ENCODE peak calls at places on chromosomes 3 and 15, in four cellular contexts. M, U, J and A are unnamed samples.
A peak's percentile ranks its signal among the peaks of the same experiment; 100 is the strongest.

GRCh38 chr15:62110000-62110851 is 43.4 kb downstream of the C2CD4A start:
- DNase-seq in J (no peak), U (no peak), M (peak; percentile 77), A (no peak)

GRCh38 chr15:62841891-62842559 is 200.5 kb upstream of the TPM1 start:
- DNase-seq in M (no peak), U (no peak), J (no peak), A (no peak)

GRCh38 chr3:129723558-129724324 is 117.3 kb upstream of the PLXND1 start:
- DNase-seq in M (no peak), U (no peak), J (no peak), A (no peak)

GRCh38 chr3:50008931-50009330 is 69.0 kb downstream of the RBM6 start:
- DNase-seq in J (no peak), U (no peak), M (no peak), A (no peak)

GRCh38 chr15:87496795-87497194 is 759.7 kb downstream of the NTRK3 start:
- DNase-seq in M (no peak), U (no peak), J (no peak), A (no peak)

GRCh38 chr3:138114988-138115971 is at the start of gene DZIP1L:
- DNase-seq in U (peak; percentile 23), J (no peak), M (peak; percentile 90), A (peak; percentile 57)

GRCh38 chr3:9732080-9732752 is 681 bp downstream of the BRPF1 start:
- DNase-seq in U (no peak), J (no peak), M (no peak), A (peak; percentile 64)

GRCh38 chr15:91271565-91272153 is 171.6 kb downstream of the SV2B start:
- DNase-seq in M (peak; percentile 69), J (peak; percentile 19), U (peak; percentile 35), A (peak; percentile 58)

GRCh38 chr3:136954980-136955780 is 2.6 kb upstream of the IL20RB start:
- DNase-seq in U (peak; percentile 8), J (no peak), M (no peak), A (no peak)

GRCh38 chr3:45011756-45012441 is 14.2 kb upstream of the CLEC3B start:
- DNase-seq in U (no peak), M (no peak), J (no peak), A (no peak)

GRCh38 chr3:126245811-126246727 is 65.7 kb upstream of the ALDH1L1 start:
- DNase-seq in U (peak; percentile 48), M (peak; percentile 59), J (no peak), A (peak; percentile 51)

GRCh38 chr15:68508485-68509189 is 70.2 kb upstream of the CORO2B start:
- DNase-seq in M (no peak), U (no peak), J (no peak), A (no peak)

GRCh38 chr3:71690222-71690821 is 34.9 kb downstream of the EIF4E3 start:
- DNase-seq in J (no peak), U (no peak), M (no peak), A (no peak)

GRCh38 chr15:37083610-37084009 is 16.7 kb downstream of the MEIS2 start:
- DNase-seq in M (no peak), U (no peak), J (no peak), A (no peak)

GRCh38 chr3:127352612-127353011 is 64.8 kb upstream of the PRR20G start:
- DNase-seq in U (no peak), M (no peak), J (no peak), A (no peak)

GRCh38 chr15:70053006-70053702 is 44.6 kb downstream of the TLE3 start:
- DNase-seq in J (no peak), U (no peak), M (no peak), A (no peak)

GRCh38 chr3:39781025-39781424 is 28.4 kb upstream of the MYRIP start:
- DNase-seq in J (no peak), U (no peak), M (no peak), A (no peak)

GRCh38 chr15:51550841-51551240 is 71.7 kb downstream of the DMXL2 start:
- DNase-seq in M (no peak), J (no peak), U (no peak), A (no peak)

GRCh38 chr3:47661121-47661752 is 82.6 kb upstream of the CSPG5 start:
- DNase-seq in M (peak; percentile 17), U (no peak), J (no peak), A (peak; percentile 19)

GRCh38 chr15:40367038-40367672 is 9.1 kb downstream of the DISP2 start:
- DNase-seq in U (no peak), J (no peak), M (no peak), A (no peak)

GRCh38 chr3:193852901-193853300 is 259.9 kb downstream of the OPA1 start:
- DNase-seq in U (no peak), M (no peak), J (no peak), A (no peak)
- TF ChIP-seq RAD21 in U (no peak), M (no peak), J (no peak), A (no peak)

GRCh38 chr3:66997560-66998074 is 490 bp upstream of the KBTBD8 start:
- DNase-seq in J (no peak), U (no peak), M (no peak), A (peak; percentile 27)
- TF ChIP-seq USF2 in J (no peak), U (no peak), M (no peak), A (no peak)

GRCh38 chr15:45095661-45096060 is 18.3 kb downstream of the DUOX2 start:
- DNase-seq in M (no peak), U (no peak), J (no peak), A (no peak)
- TF ChIP-seq NFIC in M (no peak), U (no peak), J (no peak), A (no peak)

GRCh38 chr15:77620297-77620696 is 12.4 kb downstream of the LINGO1 start:
- DNase-seq in M (peak; percentile 60), J (no peak), U (no peak), A (peak; percentile 89)
- TF ChIP-seq RAD21 in M (no peak), J (no peak), U (no peak), A (no peak)

GRCh38 chr3:88150371-88150770 is 612 bp downstream of the C3orf38 start:
- DNase-seq in U (no peak), J (no peak), M (peak; percentile 9), A (peak; percentile 7)
- TF ChIP-seq USF2 in U (no peak), J (no peak), M (no peak), A (no peak)

DNA sequence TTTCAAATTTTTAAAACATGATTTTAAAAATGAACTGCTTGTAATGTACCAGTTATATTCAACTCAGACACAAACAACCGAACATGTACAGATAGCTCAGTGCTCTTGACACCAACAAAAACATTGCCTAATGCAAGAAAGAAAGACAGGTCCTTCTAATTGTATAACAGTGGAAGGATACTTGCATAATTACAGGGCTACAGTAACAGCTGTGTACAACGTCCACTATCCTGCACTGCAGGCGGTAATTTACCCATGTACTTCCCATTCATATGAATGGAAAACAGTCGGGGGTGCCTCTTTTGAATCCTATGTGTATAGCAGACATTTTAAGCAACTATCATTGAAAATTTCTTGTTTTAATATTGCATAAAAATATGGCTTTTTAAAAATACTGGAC is 41.1 kb upstream of the PLSCR5 start:
- DNase-seq in M (no peak), J (no peak), U (no peak), A (no peak)
- TF ChIP-seq NFIC in M (no peak), J (no peak), U (no peak), A (no peak)

GRCh38 chr3:189132125-189132744 is 39.5 kb upstream of the TPRG1 start:
- DNase-seq in M (no peak), J (peak; percentile 9), U (peak; percentile 65), A (no peak)
- TF ChIP-seq RAD21 in M (no peak), J (no peak), U (no peak), A (no peak)

GRCh38 chr15:74988007-74988800 is 7.2 kb upstream of the SCAMP5 start:
- DNase-seq in M (peak; percentile 72), U (peak; percentile 65), J (no peak), A (peak; percentile 64)
- TF ChIP-seq USF2 in M (no peak), U (no peak), J (no peak), A (no peak)

GRCh38 chr3:141505166-141505565 is 18.3 kb downstream of the RASA2 start:
- DNase-seq in U (peak; percentile 82), M (no peak), J (no peak), A (no peak)
- TF ChIP-seq NFIC in U (peak; percentile 54), M (no peak), J (no peak), A (no peak)

GRCh38 chr3:142211034-142211433 is 14.4 kb downstream of the GK5 start:
- DNase-seq in U (no peak), M (peak; percentile 29), J (no peak), A (no peak)

GRCh38 chr3:142210144-142210543 is 15.2 kb downstream of the GK5 start:
- DNase-seq in J (no peak), U (no peak), M (no peak), A (no peak)

GRCh38 chr3:142213298-142213697 is 12.1 kb downstream of the GK5 start:
- DNase-seq in M (no peak), U (no peak), J (no peak), A (no peak)

GRCh38 chr3:142210608-142211007 is 14.8 kb downstream of the GK5 start:
- DNase-seq in M (no peak), U (no peak), J (no peak), A (no peak)

GRCh38 chr3:142209655-142210054 is 15.7 kb downstream of the GK5 start:
- DNase-seq in M (no peak), J (no peak), U (no peak), A (no peak)
- TF ChIP-seq RAD21 in M (no peak), J (no peak), U (no peak), A (no peak)